ENCODE peak calls at places on chromosomes 5 and 9, in seven cellular contexts. B is mesenchymal stem cell, N is H1, R is neuronal stem cell, E is mesendoderm, I is H9, H is trophoblast cell. O is an unnamed sample.

GRCh38 chr5:83632874-83633273 is 87.8 kb downstream of the HAPLN1 start:
- DNase-seq in B (peak; percentile 88), N (no peak), R (no peak), E (no peak), I (no peak), H (peak; percentile 23), O (peak; percentile 84)

GRCh38 chr5:167147879-167148278 is 1143.6 kb upstream of the WWC1 start:
- DNase-seq in B (peak; percentile 26), N (no peak), R (no peak), E (no peak), I (no peak), H (no peak), O (no peak)

GRCh38 chr5:69368458-69369368 is 607 bp downstream of the AK6 start:
- DNase-seq in B (peak; percentile 69), N (no peak), R (peak; percentile 11), E (peak; percentile 63), I (no peak), H (peak; percentile 29), O (peak; percentile 54)

GRCh38 chr5:149260761-149261160 is 10.9 kb upstream of the AFAP1L1 start:
- DNase-seq in B (no peak), N (no peak), R (no peak), E (no peak), I (no peak), H (peak; percentile 32), O (no peak)

GRCh38 chr5:43973318-43973717 is 370.3 kb downstream of the NNT start:
- DNase-seq in B (peak; percentile 50), N (no peak), R (no peak), E (no peak), I (no peak), H (peak; percentile 66), O (peak; percentile 1)

GRCh38 chr5:159779481-159779880 is 136.8 kb upstream of the ADRA1B start:
- DNase-seq in B (no peak), N (no peak), R (no peak), E (no peak), I (no peak), H (no peak), O (no peak)

GRCh38 chr9:133111461-133112360 is 9.3 kb downstream of the RALGDS start:
- DNase-seq in B (no peak), N (no peak), R (no peak), E (no peak), I (no peak), H (no peak), O (no peak)

GRCh38 chr5:143887302-143887638 is 75.3 kb downstream of the HMHB1 start:
- DNase-seq in B (peak; percentile 53), N (no peak), R (no peak), E (no peak), I (no peak), H (no peak), O (peak; percentile 49)

GRCh38 chr9:37730256-37730655 is 23.3 kb upstream of the TRMT10B start:
- DNase-seq in B (no peak), N (no peak), R (no peak), E (no peak), I (no peak), H (no peak), O (peak; percentile 6)

GRCh38 chr9:92763721-92764380 is 782 bp downstream of the BICD2 start:
- DNase-seq in B (peak; percentile 42), N (no peak), R (peak; percentile 35), E (no peak), I (peak; percentile 41), H (no peak), O (no peak)

GRCh38 chr9:97578846-97579245 is 54.3 kb downstream of the TSTD2 start:
- DNase-seq in B (no peak), N (no peak), R (no peak), E (no peak), I (no peak), H (no peak), O (no peak)

GRCh38 chr5:14971864-14972263 is 100.3 kb upstream of the ANKH start:
- DNase-seq in B (no peak), N (no peak), R (no peak), E (no peak), I (no peak), H (no peak), O (no peak)

GRCh38 chr5:157915638-157916037 is 56.7 kb upstream of the CLINT1 start:
- DNase-seq in B (peak; percentile 29), N (no peak), R (no peak), E (no peak), I (no peak), H (no peak), O (peak; percentile 13)

GRCh38 chr9:133558191-133559126 is 24.0 kb downstream of the ADAMTSL2 start:
- DNase-seq in B (peak; percentile 78), N (no peak), R (no peak), E (peak; percentile 94), I (no peak), H (peak; percentile 24), O (peak; percentile 85)

GRCh38 chr5:34658023-34658422 is 1.9 kb downstream of the RAI14 start:
- DNase-seq in B (peak; percentile 53), N (no peak), R (no peak), E (peak; percentile 50), I (no peak), H (no peak), O (peak; percentile 66)

GRCh38 chr9:134326754-134327526 is 685 bp downstream of the RXRA start:
- DNase-seq in B (peak; percentile 57), N (no peak), R (no peak), E (peak; percentile 23), I (no peak), H (no peak), O (peak; percentile 31)

GRCh38 chr9:36928670-36929349 is 105.3 kb downstream of the PAX5 start:
- DNase-seq in B (peak; percentile 34), N (no peak), R (no peak), E (peak; percentile 23), I (no peak), H (no peak), O (peak; percentile 25)

GRCh38 chr5:119304439-119304838 is 51.4 kb upstream of the TNFAIP8 start:
- DNase-seq in B (no peak), N (no peak), R (no peak), E (no peak), I (no peak), H (no peak), O (peak; percentile 58)

GRCh38 chr5:32679218-32679617 is 31.9 kb upstream of the NPR3 start:
- DNase-seq in B (no peak), N (no peak), R (no peak), E (no peak), I (no peak), H (no peak), O (peak; percentile 48)

GRCh38 chr9:114513050-114513951 is 8.0 kb upstream of the WHRN start:
- DNase-seq in B (no peak), N (no peak), R (no peak), E (no peak), I (no peak), H (no peak), O (no peak)
- H3K4ac ChIP-seq in B (no peak overlapping the region), N (no peak overlapping the region), R (no peak overlapping the region), E (no peak overlapping the region), I (no peak overlapping the region), H (no peak overlapping the region), O (no peak overlapping the region)

GRCh38 chr9:111759762-111760639 is 34.7 kb downstream of the SHOC1 start:
- DNase-seq in B (peak; percentile 90), N (no peak), R (peak; percentile 35), E (peak; percentile 76), I (no peak), H (peak; percentile 60), O (peak; percentile 91)

GRCh38 chr9:111752455-111752854 is 42.3 kb downstream of the SHOC1 start:
- DNase-seq in B (no peak), N (no peak), R (no peak), E (no peak), I (no peak), H (no peak), O (peak; percentile 73)

GRCh38 chr9:111754800-111755199 is 39.9 kb downstream of the SHOC1 start:
- DNase-seq in B (no peak), N (no peak), R (no peak), E (no peak), I (no peak), H (no peak), O (no peak)
- H3K4ac ChIP-seq in B (no peak overlapping the region), N (no peak overlapping the region), R (no peak overlapping the region), E (no peak overlapping the region), I (no peak overlapping the region), H (no peak overlapping the region), O (no peak overlapping the region)

GRCh38 chr9:131812116-131812790 is 72.4 kb upstream of the RAPGEF1 start:
- DNase-seq in B (no peak), N (no peak), R (no peak), E (no peak), I (no peak), H (no peak), O (no peak)

GRCh38 chr9:131811405-131811804 is 71.5 kb upstream of the RAPGEF1 start:
- DNase-seq in B (no peak), N (no peak), R (no peak), E (no peak), I (no peak), H (no peak), O (no peak)

GRCh38 chr9:131814714-131815113 is 74.8 kb upstream of the RAPGEF1 start:
- DNase-seq in B (no peak), N (no peak), R (no peak), E (no peak), I (no peak), H (no peak), O (no peak)

GRCh38 chr9:131810351-131811170 is 70.7 kb upstream of the RAPGEF1 start:
- DNase-seq in B (no peak), N (no peak), R (no peak), E (no peak), I (no peak), H (peak; percentile 10), O (no peak)

GRCh38 chr9:131813116-131813515 is 73.2 kb upstream of the RAPGEF1 start:
- DNase-seq in B (no peak), N (no peak), R (no peak), E (no peak), I (no peak), H (no peak), O (peak; percentile 61)
- H3K4ac ChIP-seq in B (no peak overlapping the region), N (no peak overlapping the region), R (no peak overlapping the region), E (no peak overlapping the region), I (no peak overlapping the region), H (no peak overlapping the region), O (no peak overlapping the region)

GRCh38 chr9:23319092-23319491 is 506.9 kb downstream of the ELAVL2 start:
- DNase-seq in B (no peak), N (no peak), R (no peak), E (no peak), I (no peak), H (no peak), O (no peak)

GRCh38 chr9:23326597-23326996 is 499.4 kb downstream of the ELAVL2 start:
- DNase-seq in B (no peak), N (no peak), R (no peak), E (no peak), I (no peak), H (no peak), O (no peak)

GRCh38 chr9:23322392-23322791 is 503.6 kb downstream of the ELAVL2 start:
- DNase-seq in B (no peak), N (no peak), R (no peak), E (peak; percentile 6), I (no peak), H (no peak), O (peak; percentile 0)

GRCh38 chr9:23324511-23324910 is 501.5 kb downstream of the ELAVL2 start:
- DNase-seq in B (no peak), N (no peak), R (no peak), E (no peak), I (no peak), H (no peak), O (no peak)

DNA sequence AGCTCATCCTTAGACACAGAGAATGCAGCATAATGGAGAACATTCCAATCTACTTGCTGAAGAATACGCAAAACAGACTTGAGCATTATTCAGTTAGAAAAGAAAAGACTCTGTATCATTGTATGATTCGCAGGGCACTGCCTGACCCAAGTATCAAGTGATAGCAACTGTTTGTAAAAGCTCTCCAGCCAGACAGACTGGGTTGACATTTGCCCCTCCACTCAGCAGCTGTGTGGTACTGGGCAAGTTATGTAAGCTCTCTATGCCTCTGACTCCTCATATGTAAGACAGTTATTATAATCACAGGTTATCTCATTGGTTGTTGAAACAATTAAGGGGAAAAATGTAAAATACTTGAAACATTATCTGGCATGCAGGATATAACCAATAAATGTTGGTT is 505.0 kb downstream of the ELAVL2 start:
- DNase-seq in B (no peak), N (no peak), R (no peak), E (no peak), I (no peak), H (no peak), O (no peak)
- H3K4ac ChIP-seq in B (no peak overlapping the region), N (no peak overlapping the region), R (no peak overlapping the region), E (no peak overlapping the region), I (no peak overlapping the region), H (no peak overlapping the region), O (no peak overlapping the region)

O was measured in IMR-90.